ENCODE peak calls at places on chromosome 3, in five cellular contexts. Z is small intestine, D is LNCaP clone FGC, T is thoracic aorta, J is GM18507. Q is an unnamed sample.

GRCh38 chr3:70832035-70832795 is 519.8 kb upstream of the MDFIC2 start:
- DNase-seq in Z (no peak), D (no peak), T (peak), J (no peak), Q (no peak)

GRCh38 chr3:197026481-197026866 is 3.1 kb downstream of the MELTF start:
- DNase-seq in Z (no peak), D (no peak), T (no peak), J (no peak), Q (peak)

GRCh38 chr3:156416846-156417581 is 137.9 kb downstream of the SSR3 start:
- DNase-seq in Z (no peak), D (peak), T (no peak), J (no peak), Q (no peak)

GRCh38 chr3:41026394-41027177 is 172.7 kb upstream of the CTNNB1 start:
- DNase-seq in Z (peak), D (no peak), T (peak), J (no peak), Q (no peak)

GRCh38 chr3:150761831-150762661 is 923 bp downstream of the SIAH2 start:
- DNase-seq in Z (peak), D (no peak), T (no peak), J (no peak), Q (peak)

GRCh38 chr3:85003479-85003878 is 44.7 kb downstream of the CADM2 start:
- DNase-seq in Z (no peak), D (no peak), T (no peak), J (no peak), Q (no peak)

GRCh38 chr3:51679777-51680176 is 8.7 kb downstream of the TEX264 start:
- DNase-seq in Z (no peak), D (no peak), T (no peak), J (no peak), Q (no peak)

GRCh38 chr3:63395960-63396359 is 117.9 kb downstream of the SYNPR start:
- DNase-seq in Z (peak), D (no peak), T (no peak), J (no peak), Q (no peak)

Q was measured in tibial artery.